ENCODE peak calls at places on chromosomes 16 and 17, in eight cellular contexts. One of them, this sample, is unnamed.

GRCh38 chr17:80455328-80455710 is 21.1 kb downstream of the NPTX1 start:
- DNase-seq in GM23338: peak
- DNase-seq in OCI-LY7: peak
- DNase-seq in HCT116: peak
- DNase-seq in PC-3: peak
- DNase-seq in SK-N-SH: peak
- DNase-seq in hepatocyte: peak
- DNase-seq in MM.1S: peak
- DNase-seq in this sample: peak

GRCh38 chr17:68578236-68578635 is 22.9 kb downstream of the FAM20A start:
- DNase-seq in GM23338: no peak
- DNase-seq in OCI-LY7: no peak
- DNase-seq in HCT116: no peak
- DNase-seq in PC-3: no peak
- DNase-seq in SK-N-SH: no peak
- DNase-seq in hepatocyte: no peak
- DNase-seq in MM.1S: no peak
- DNase-seq in this sample: no peak

GRCh38 chr17:67850991-67851631 is 25.8 kb downstream of the BPTF start:
- DNase-seq in GM23338: no peak
- DNase-seq in OCI-LY7: no peak
- DNase-seq in HCT116: no peak
- DNase-seq in PC-3: no peak
- DNase-seq in SK-N-SH: no peak
- DNase-seq in hepatocyte: no peak
- DNase-seq in MM.1S: no peak
- DNase-seq in this sample: no peak

GRCh38 chr16:1899641-1900451 is 18.4 kb downstream of the HS3ST6 start:
- DNase-seq in GM23338: no peak
- DNase-seq in OCI-LY7: no peak
- DNase-seq in HCT116: no peak
- DNase-seq in PC-3: peak
- DNase-seq in SK-N-SH: no peak
- DNase-seq in hepatocyte: peak
- DNase-seq in MM.1S: peak
- DNase-seq in this sample: no peak

GRCh38 chr17:77727216-77727615 is 231.3 kb upstream of the TNRC6C start:
- DNase-seq in GM23338: no peak
- DNase-seq in OCI-LY7: no peak
- DNase-seq in HCT116: no peak
- DNase-seq in PC-3: no peak
- DNase-seq in SK-N-SH: no peak
- DNase-seq in hepatocyte: no peak
- DNase-seq in MM.1S: no peak
- DNase-seq in this sample: no peak

GRCh38 chr16:30011505-30012480 is 966 bp upstream of the DOC2A start:
- DNase-seq in GM23338: peak
- DNase-seq in OCI-LY7: no peak
- DNase-seq in HCT116: no peak
- DNase-seq in PC-3: no peak
- DNase-seq in SK-N-SH: no peak
- DNase-seq in hepatocyte: no peak
- DNase-seq in MM.1S: no peak
- DNase-seq in this sample: peak

GRCh38 chr17:34146440-34147043 is 108.5 kb upstream of the CCL2 start:
- DNase-seq in GM23338: peak
- DNase-seq in OCI-LY7: peak
- DNase-seq in HCT116: no peak
- DNase-seq in PC-3: peak
- DNase-seq in SK-N-SH: peak
- DNase-seq in hepatocyte: peak
- DNase-seq in MM.1S: peak
- DNase-seq in this sample: peak

GRCh38 chr17:40916366-40916765 is 21.1 kb downstream of the KRT23 start:
- DNase-seq in GM23338: no peak
- DNase-seq in OCI-LY7: no peak
- DNase-seq in HCT116: no peak
- DNase-seq in PC-3: no peak
- DNase-seq in SK-N-SH: no peak
- DNase-seq in hepatocyte: no peak
- DNase-seq in MM.1S: no peak
- DNase-seq in this sample: no peak

GRCh38 chr16:76946879-76947278 is 244.1 kb upstream of the MON1B start:
- DNase-seq in GM23338: no peak
- DNase-seq in OCI-LY7: no peak
- DNase-seq in HCT116: peak
- DNase-seq in PC-3: peak
- DNase-seq in SK-N-SH: peak
- DNase-seq in hepatocyte: peak
- DNase-seq in MM.1S: no peak
- DNase-seq in this sample: no peak

GRCh38 chr17:51813784-51814174 is 344.7 kb downstream of the CA10 start:
- DNase-seq in GM23338: no peak
- DNase-seq in OCI-LY7: no peak
- DNase-seq in HCT116: no peak
- DNase-seq in PC-3: no peak
- DNase-seq in SK-N-SH: no peak
- DNase-seq in hepatocyte: no peak
- DNase-seq in MM.1S: no peak
- DNase-seq in this sample: no peak

GRCh38 chr16:88960516-88960915 is 16.5 kb downstream of the CBFA2T3 start:
- DNase-seq in GM23338: no peak
- DNase-seq in OCI-LY7: no peak
- DNase-seq in HCT116: no peak
- DNase-seq in PC-3: no peak
- DNase-seq in SK-N-SH: no peak
- DNase-seq in hepatocyte: no peak
- DNase-seq in MM.1S: no peak
- DNase-seq in this sample: no peak

GRCh38 chr17:37273419-37274051 is 102.2 kb upstream of the C17orf78 start:
- DNase-seq in GM23338: peak
- DNase-seq in OCI-LY7: no peak
- DNase-seq in HCT116: no peak
- DNase-seq in PC-3: no peak
- DNase-seq in SK-N-SH: peak
- DNase-seq in hepatocyte: peak
- DNase-seq in MM.1S: no peak
- DNase-seq in this sample: peak

GRCh38 chr17:10172241-10172741 is 26.1 kb downstream of the GAS7 start:
- DNase-seq in GM23338: no peak
- DNase-seq in OCI-LY7: no peak
- DNase-seq in HCT116: no peak
- DNase-seq in PC-3: no peak
- DNase-seq in SK-N-SH: no peak
- DNase-seq in hepatocyte: no peak
- DNase-seq in MM.1S: no peak
- DNase-seq in this sample: no peak

GRCh38 chr17:77423589-77424451 is 283.1 kb downstream of the SEC14L1 start:
- DNase-seq in GM23338: no peak
- DNase-seq in OCI-LY7: no peak
- DNase-seq in HCT116: no peak
- DNase-seq in PC-3: peak
- DNase-seq in SK-N-SH: peak
- DNase-seq in hepatocyte: peak
- DNase-seq in MM.1S: no peak
- DNase-seq in this sample: no peak

GRCh38 chr17:27563532-27563931 is 67.5 kb upstream of the LGALS9 start:
- DNase-seq in GM23338: no peak
- DNase-seq in OCI-LY7: no peak
- DNase-seq in HCT116: no peak
- DNase-seq in PC-3: no peak
- DNase-seq in SK-N-SH: no peak
- DNase-seq in hepatocyte: no peak
- DNase-seq in MM.1S: no peak
- DNase-seq in this sample: no peak

GRCh38 chr17:27559996-27560481 is 70.9 kb upstream of the LGALS9 start:
- DNase-seq in GM23338: no peak
- DNase-seq in OCI-LY7: no peak
- DNase-seq in HCT116: no peak
- DNase-seq in PC-3: peak
- DNase-seq in SK-N-SH: peak
- DNase-seq in hepatocyte: peak
- DNase-seq in MM.1S: no peak
- DNase-seq in this sample: no peak

GRCh38 chr17:27564463-27564862 is 66.5 kb upstream of the LGALS9 start:
- DNase-seq in GM23338: no peak
- DNase-seq in OCI-LY7: no peak
- DNase-seq in HCT116: no peak
- DNase-seq in PC-3: no peak
- DNase-seq in SK-N-SH: no peak
- DNase-seq in hepatocyte: no peak
- DNase-seq in MM.1S: no peak
- DNase-seq in this sample: no peak

GRCh38 chr17:27560668-27561067 is 70.3 kb upstream of the LGALS9 start:
- DNase-seq in GM23338: no peak
- DNase-seq in OCI-LY7: no peak
- DNase-seq in HCT116: no peak
- DNase-seq in PC-3: no peak
- DNase-seq in SK-N-SH: no peak
- DNase-seq in hepatocyte: no peak
- DNase-seq in MM.1S: no peak
- DNase-seq in this sample: no peak

DNA sequence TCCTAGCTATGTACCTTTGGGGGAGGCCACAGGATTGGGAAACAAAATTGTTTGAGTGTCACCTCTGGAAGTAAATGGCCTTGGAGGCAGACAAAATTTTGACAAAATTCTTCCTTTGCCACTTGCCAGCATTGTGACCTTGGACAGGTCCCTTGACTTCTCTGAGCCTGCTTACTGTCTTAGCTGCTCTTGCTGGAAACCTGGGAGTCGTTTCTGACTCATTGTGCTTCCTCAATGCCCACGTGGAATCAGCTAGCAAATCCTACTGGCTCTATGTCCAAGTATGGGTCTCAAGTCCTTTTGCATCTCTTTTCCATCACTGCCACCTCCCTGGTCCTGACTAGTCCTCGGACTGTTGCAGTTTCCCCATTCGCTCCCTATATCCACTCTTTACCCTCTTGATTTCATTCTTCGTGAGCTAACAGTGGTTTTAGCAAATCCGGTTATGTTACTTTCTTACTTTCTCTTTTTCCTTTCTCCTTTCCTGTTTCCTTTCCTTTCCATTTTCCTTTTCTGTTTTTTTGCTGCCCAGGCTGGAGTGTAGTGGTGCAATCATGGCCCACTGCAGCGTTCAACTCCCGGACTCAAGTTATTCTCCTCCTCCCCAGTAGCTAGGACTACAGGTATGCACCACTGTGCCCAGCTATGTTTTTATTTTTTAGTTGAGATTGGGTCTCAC is 68.1 kb upstream of the LGALS9 start:
- DNase-seq in GM23338: no peak
- DNase-seq in OCI-LY7: no peak
- DNase-seq in HCT116: no peak
- DNase-seq in PC-3: no peak
- DNase-seq in SK-N-SH: no peak
- DNase-seq in hepatocyte: no peak
- DNase-seq in MM.1S: no peak
- DNase-seq in this sample: no peak
- H2AFZ ChIP-seq in GM23338: no peak
- H2AFZ ChIP-seq in OCI-LY7: no peak
- H2AFZ ChIP-seq in HCT116: no peak
- H2AFZ ChIP-seq in PC-3: no peak
- H2AFZ ChIP-seq in SK-N-SH: no peak
- H2AFZ ChIP-seq in hepatocyte: no peak
- H2AFZ ChIP-seq in MM.1S: no peak
- H2AFZ ChIP-seq in this sample: no peak

GRCh38 chr17:42553161-42553818 is 567 bp downstream of the HSD17B1 start:
- DNase-seq in GM23338: peak
- DNase-seq in OCI-LY7: no peak
- DNase-seq in HCT116: no peak
- DNase-seq in PC-3: no peak
- DNase-seq in SK-N-SH: peak
- DNase-seq in hepatocyte: no peak
- DNase-seq in MM.1S: no peak
- DNase-seq in this sample: peak
- TF ChIP-seq EZH2phosphoT487 in GM23338: no peak
- TF ChIP-seq EZH2phosphoT487 in OCI-LY7: no peak
- TF ChIP-seq EZH2phosphoT487 in HCT116: no peak
- TF ChIP-seq EZH2phosphoT487 in PC-3: no peak
- TF ChIP-seq EZH2phosphoT487 in SK-N-SH: no peak
- TF ChIP-seq EZH2phosphoT487 in hepatocyte: no peak
- TF ChIP-seq EZH2phosphoT487 in MM.1S: no peak
- TF ChIP-seq EZH2phosphoT487 in this sample: no peak

GRCh38 chr17:64085650-64086005 is 44.3 kb downstream of the ERN1 start:
- DNase-seq in GM23338: no peak
- DNase-seq in OCI-LY7: no peak
- DNase-seq in HCT116: no peak
- DNase-seq in PC-3: no peak
- DNase-seq in SK-N-SH: no peak
- DNase-seq in hepatocyte: no peak
- DNase-seq in MM.1S: no peak
- DNase-seq in this sample: no peak
- H2AFZ ChIP-seq in GM23338: peak
- H2AFZ ChIP-seq in OCI-LY7: no peak
- H2AFZ ChIP-seq in HCT116: no peak
- H2AFZ ChIP-seq in PC-3: no peak
- H2AFZ ChIP-seq in SK-N-SH: no peak
- H2AFZ ChIP-seq in hepatocyte: no peak
- H2AFZ ChIP-seq in MM.1S: no peak
- H2AFZ ChIP-seq in this sample: peak

GRCh38 chr16:65956100-65956499 is 410.4 kb upstream of the CDH5 start:
- DNase-seq in GM23338: no peak
- DNase-seq in OCI-LY7: no peak
- DNase-seq in HCT116: no peak
- DNase-seq in PC-3: no peak
- DNase-seq in SK-N-SH: no peak
- DNase-seq in hepatocyte: no peak
- DNase-seq in MM.1S: no peak
- DNase-seq in this sample: no peak

GRCh38 chr16:65954446-65954845 is 412.0 kb upstream of the CDH5 start:
- DNase-seq in GM23338: no peak
- DNase-seq in OCI-LY7: no peak
- DNase-seq in HCT116: no peak
- DNase-seq in PC-3: no peak
- DNase-seq in SK-N-SH: no peak
- DNase-seq in hepatocyte: no peak
- DNase-seq in MM.1S: no peak
- DNase-seq in this sample: no peak

GRCh38 chr16:65945485-65945884 is 421.0 kb upstream of the CDH5 start:
- DNase-seq in GM23338: no peak
- DNase-seq in OCI-LY7: no peak
- DNase-seq in HCT116: no peak
- DNase-seq in PC-3: no peak
- DNase-seq in SK-N-SH: no peak
- DNase-seq in hepatocyte: no peak
- DNase-seq in MM.1S: no peak
- DNase-seq in this sample: no peak

GRCh38 chr16:65947951-65948350 is 418.5 kb upstream of the CDH5 start:
- DNase-seq in GM23338: no peak
- DNase-seq in OCI-LY7: no peak
- DNase-seq in HCT116: no peak
- DNase-seq in PC-3: no peak
- DNase-seq in SK-N-SH: peak
- DNase-seq in hepatocyte: no peak
- DNase-seq in MM.1S: no peak
- DNase-seq in this sample: no peak

DNA sequence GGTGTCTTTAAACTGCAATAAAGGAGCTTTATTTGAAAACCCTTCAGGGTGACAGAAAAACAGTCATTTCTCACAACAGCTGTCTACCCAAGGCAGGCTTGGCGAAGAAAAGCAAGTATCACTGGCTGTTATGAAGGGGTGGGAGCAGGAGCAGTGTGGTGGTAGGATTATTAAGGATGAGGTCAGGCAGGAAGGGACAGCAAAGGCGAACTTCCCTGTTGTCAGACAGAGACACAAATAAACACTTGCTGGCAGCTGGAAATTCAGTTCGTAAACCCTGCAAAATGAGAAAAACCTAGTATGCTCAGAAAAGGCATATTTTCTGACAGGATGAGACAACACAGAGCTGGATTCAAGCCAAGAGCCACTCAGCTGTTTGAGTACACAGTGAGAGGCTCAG is 416.3 kb upstream of the CDH5 start:
- DNase-seq in GM23338: no peak
- DNase-seq in OCI-LY7: no peak
- DNase-seq in HCT116: no peak
- DNase-seq in PC-3: peak
- DNase-seq in SK-N-SH: no peak
- DNase-seq in hepatocyte: peak
- DNase-seq in MM.1S: no peak
- DNase-seq in this sample: no peak
- TF ChIP-seq EZH2phosphoT487 in GM23338: no peak
- TF ChIP-seq EZH2phosphoT487 in OCI-LY7: no peak
- TF ChIP-seq EZH2phosphoT487 in HCT116: no peak
- TF ChIP-seq EZH2phosphoT487 in PC-3: no peak
- TF ChIP-seq EZH2phosphoT487 in SK-N-SH: no peak
- TF ChIP-seq EZH2phosphoT487 in hepatocyte: no peak
- TF ChIP-seq EZH2phosphoT487 in MM.1S: no peak
- TF ChIP-seq EZH2phosphoT487 in this sample: no peak

This sample was measured in neural progenitor cell.